ENCODE peak calls at places on chromosomes 1 and 21, in five cellular contexts. C is NCI-H446; G is stimulated activated CD8-positive, alpha-beta memory T cell treated with anti-CD3 and anti-CD28 coated beads, Interleukin-15, amount 100 ng/mL, for 24 hours; F is NT2/D1; O is esophagus squamous epithelium. P is an unnamed sample.

GRCh38 chr1:200022239-200022804 is 5.2 kb upstream of the NR5A2 start:
- DNase-seq in C (no peak), F (no peak), O (no peak), G (no peak), P (no peak)

GRCh38 chr1:201358596-201358995 is 18.9 kb downstream of the TNNT2 start:
- DNase-seq in G (no peak), F (no peak), C (no peak), O (no peak), P (no peak)

GRCh38 chr1:64242895-64243756 is 39.7 kb downstream of the UBE2U start:
- DNase-seq in C (peak; percentile 77), O (no peak), G (no peak), F (no peak), P (no peak)

GRCh38 chr1:17819129-17819802 is 64.1 kb downstream of the ACTL8 start:
- DNase-seq in F (no peak), G (no peak), C (peak; percentile 63), O (no peak), P (no peak)

GRCh38 chr1:22641906-22642636 is 1.4 kb upstream of the C1QC start:
- DNase-seq in C (peak; percentile 83), F (peak; percentile 27), O (no peak), G (peak; percentile 45), P (peak; percentile 50)

GRCh38 chr1:203629509-203630082 is 3.0 kb downstream of the ATP2B4 start:
- DNase-seq in G (no peak), O (no peak), C (no peak), F (peak; percentile 56), P (no peak)

GRCh38 chr1:63688302-63688701 is 85.5 kb upstream of the ROR1 start:
- DNase-seq in C (no peak), G (no peak), F (no peak), O (no peak), P (no peak)

GRCh38 chr1:110554871-110555801 is 36.2 kb upstream of the KCNA10 start:
- DNase-seq in C (no peak), G (peak; percentile 31), O (no peak), F (peak; percentile 15), P (no peak)

GRCh38 chr1:45957684-45958083 is 154.3 kb downstream of the MAST2 start:
- DNase-seq in G (no peak), O (no peak), F (no peak), C (no peak), P (no peak)

GRCh38 chr21:31352841-31353240 is 8.8 kb upstream of the TIAM1 start:
- DNase-seq in F (no peak), C (no peak), O (no peak), G (no peak), P (no peak)

GRCh38 chr1:108893141-108893530 is 16.4 kb downstream of the GPSM2 start:
- DNase-seq in O (no peak), F (no peak), C (peak; percentile 34), G (no peak), P (no peak)

GRCh38 chr1:156471496-156472490 is 28.8 kb downstream of the MEF2D start:
- DNase-seq in G (no peak), C (peak; percentile 45), O (no peak), F (no peak), P (no peak)

GRCh38 chr1:109705411-109705810 is 6.6 kb upstream of the GSTM5 start:
- DNase-seq in C (no peak), G (no peak), O (no peak), F (no peak), P (no peak)

GRCh38 chr1:3359346-3360157 is 94.9 kb upstream of the ARHGEF16 start:
- DNase-seq in O (no peak), G (no peak), C (no peak), F (no peak), P (no peak)

GRCh38 chr1:117886101-117886795 is 43.2 kb downstream of the GDAP2 start:
- DNase-seq in G (no peak), O (no peak), C (no peak), F (no peak), P (no peak)

GRCh38 chr1:164961714-164962113 is 394.8 kb downstream of the LMX1A start:
- DNase-seq in F (no peak), C (no peak), O (no peak), G (no peak), P (no peak)

GRCh38 chr1:76470166-76470565 is 395.6 kb downstream of the ST6GALNAC3 start:
- DNase-seq in C (no peak), F (no peak), G (no peak), O (no peak), P (no peak)

GRCh38 chr1:94713472-94714141 is 106.5 kb upstream of the SLC44A3 start:
- DNase-seq in C (peak; percentile 13), G (no peak), O (peak; percentile 26), F (peak; percentile 69), P (no peak)

GRCh38 chr1:185483647-185484450 is 166.8 kb upstream of the IVNS1ABP start:
- DNase-seq in C (peak; percentile 37), O (no peak), F (no peak), G (no peak), P (no peak)

GRCh38 chr1:20640183-20640597 is 6.9 kb downstream of the PINK1 start:
- DNase-seq in G (no peak), O (no peak), F (no peak), C (peak; percentile 61), P (no peak)

GRCh38 chr1:205452906-205453305 is 2.9 kb downstream of the BLACAT1 start:
- DNase-seq in O (no peak), G (no peak), C (no peak), F (no peak), P (no peak)

GRCh38 chr1:36248250-36248894 is 24.1 kb downstream of the THRAP3 start:
- DNase-seq in G (no peak), C (no peak), O (no peak), F (no peak), P (no peak)

GRCh38 chr1:91803847-91804545 is 82.0 kb downstream of the TGFBR3 start:
- DNase-seq in F (no peak), O (no peak), C (no peak), G (no peak), P (no peak)

GRCh38 chr1:28510350-28511223 is 4.7 kb downstream of the RCC1 start:
- DNase-seq in O (no peak), F (no peak), C (peak; percentile 46), G (peak; percentile 25), P (no peak)

GRCh38 chr1:31931241-31932225 is 6.6 kb downstream of the PTP4A2 start:
- DNase-seq in G (no peak), O (no peak), C (no peak), F (no peak), P (no peak)

GRCh38 chr21:34915364-34915834 is 133.7 kb downstream of the RUNX1 start:
- DNase-seq in C (no peak), G (no peak), F (peak; percentile 20), O (no peak), P (no peak)

GRCh38 chr1:226518375-226518774 is 30.2 kb upstream of the STUM start:
- DNase-seq in G (no peak), C (no peak), O (no peak), F (no peak), P (no peak)

GRCh38 chr1:61395156-61395555 is 312.8 kb downstream of the NFIA start:
- DNase-seq in O (no peak), G (no peak), F (no peak), C (no peak), P (no peak)

GRCh38 chr1:32250893-32251716 is at the start of gene LCK:
- DNase-seq in F (no peak), G (peak; percentile 43), C (no peak), O (no peak), P (no peak)

GRCh38 chr1:210448293-210448892 is 119.7 kb downstream of the HHAT start:
- DNase-seq in C (peak; percentile 68), O (no peak), F (peak; percentile 70), G (no peak), P (peak; percentile 46)

GRCh38 chr1:221667504-221667903 is 74.4 kb downstream of the DUSP10 start:
- DNase-seq in O (no peak), F (no peak), C (no peak), G (no peak), P (no peak)